ENCODE peak calls at places on chromosomes 1 and 21, in ten cellular contexts. T is HT-29; R is osteoblast; L is colonic mucosa; U is NCI-H1417 treated with DMSO at 0.1 percent for 48 hours; S is OCI-LY7; O is kidney tubule cell; X is stimulated activated CD4-positive, alpha-beta T cell treated with anti-CD3 and anti-CD28 coated beads, Interleukin-1b, Interleukin-23, amount 100 ng/mL, for 24 hours; M is activated T-cell treated with anti-CD3 and anti-CD28 coated beads, Interleukin-2, amount 50 U/mL, for 72 hours; P is Caki2. H is an unnamed sample.

GRCh38 chr1:235052067-235053008 is 76.3 kb downstream of the TOMM20 start:
- DNase-seq in P (no peak), R (peak; percentile 53), U (no peak), O (no peak), X (no peak), T (no peak), M (no peak), S (no peak), L (no peak), H (no peak)

GRCh38 chr1:111214086-111214801 is 13.3 kb upstream of the CHI3L2 start:
- DNase-seq in P (no peak), O (no peak), S (peak; percentile 83), T (no peak), R (no peak), X (no peak), U (no peak), L (no peak), M (no peak), H (no peak)

GRCh38 chr1:50095716-50096115 is 13.0 kb upstream of the ELAVL4 start:
- DNase-seq in X (no peak), P (no peak), S (no peak), L (no peak), R (no peak), T (no peak), M (no peak), U (no peak), O (no peak), H (no peak)

GRCh38 chr1:21852282-21853129 is 40.4 kb downstream of the LDLRAD2 start:
- DNase-seq in L (peak; percentile 24), P (no peak), T (no peak), M (no peak), U (no peak), O (no peak), R (no peak), X (no peak), S (peak; percentile 63), H (no peak)

GRCh38 chr1:109509176-109510134 is at the start of gene AMIGO1:
- DNase-seq in R (peak; percentile 98), U (no peak), L (peak; percentile 53), S (peak; percentile 60), P (no peak), M (peak; percentile 68), X (peak; percentile 40), O (peak; percentile 48), T (peak; percentile 31), H (no peak)

GRCh38 chr1:171881466-171881865 is 40.2 kb downstream of the DNM3 start:
- DNase-seq in U (no peak), T (peak; percentile 62), M (no peak), O (peak; percentile 59), X (no peak), R (no peak), P (peak; percentile 16), S (no peak), L (peak; percentile 47), H (no peak)

GRCh38 chr1:224730950-224731349 is 114.8 kb downstream of the CNIH3 start:
- DNase-seq in O (no peak), P (no peak), S (no peak), L (no peak), X (no peak), T (no peak), M (no peak), R (no peak), U (no peak), H (no peak)

GRCh38 chr1:215891673-215892072 is 324.6 kb downstream of the KCTD3 start:
- DNase-seq in T (no peak), R (no peak), M (no peak), S (no peak), X (no peak), O (no peak), L (no peak), U (no peak), P (no peak), H (no peak)

GRCh38 chr1:175221548-175222175 is 29.1 kb upstream of the KIAA0040 start:
- DNase-seq in S (no peak), X (no peak), R (no peak), L (peak; percentile 38), O (peak; percentile 92), M (no peak), P (peak; percentile 64), U (no peak), T (peak; percentile 19), H (no peak)

GRCh38 chr1:223189525-223189902 is 46.5 kb upstream of the TLR5 start:
- DNase-seq in M (no peak), P (no peak), R (no peak), T (no peak), L (no peak), U (no peak), O (no peak), S (no peak), X (no peak), H (no peak)

GRCh38 chr21:18204931-18205330 is 39.7 kb upstream of the CHODL start:
- DNase-seq in O (no peak), P (no peak), S (no peak), T (peak; percentile 14), U (no peak), L (no peak), X (no peak), M (no peak), R (no peak), H (no peak)

GRCh38 chr1:186442651-186443114 is 18.2 kb downstream of the PDC start:
- DNase-seq in M (no peak), R (no peak), U (no peak), O (no peak), X (no peak), P (peak; percentile 7), S (no peak), T (peak; percentile 33), L (no peak), H (no peak)

GRCh38 chr21:34147835-34148804 is 74.7 kb downstream of the MRPS6 start:
- DNase-seq in P (no peak), U (no peak), L (no peak), T (no peak), X (no peak), O (no peak), M (no peak), R (peak; percentile 69), S (no peak), H (no peak)

GRCh38 chr1:32501865-32502264 is 37.0 kb downstream of the ZBTB8B start:
- DNase-seq in P (no peak), O (no peak), M (no peak), U (no peak), X (no peak), S (no peak), T (no peak), L (no peak), R (no peak), H (no peak)

GRCh38 chr21:39087238-39087975 is 95.8 kb downstream of the PSMG1 start:
- DNase-seq in M (no peak), L (no peak), O (no peak), U (no peak), S (no peak), R (peak; percentile 71), T (no peak), P (no peak), X (no peak), H (no peak)

GRCh38 chr21:14687277-14687642 is 141.1 kb upstream of the SAMSN1 start:
- DNase-seq in S (peak; percentile 53), R (no peak), X (no peak), T (no peak), L (no peak), P (no peak), M (no peak), O (peak; percentile 20), U (no peak), H (no peak)

GRCh38 chr1:58934711-58935110 is 150.9 kb upstream of the JUN start:
- DNase-seq in L (no peak), S (no peak), R (no peak), X (no peak), O (no peak), P (no peak), T (no peak), M (no peak), U (no peak), H (no peak)

GRCh38 chr1:169741666-169742394 is 8.0 kb upstream of the SELE start:
- DNase-seq in S (no peak), L (no peak), R (no peak), M (no peak), O (peak; percentile 23), T (peak; percentile 19), X (no peak), P (no peak), U (no peak), H (no peak)

GRCh38 chr21:31634993-31635392 is 24.5 kb upstream of the SOD1 start:
- DNase-seq in P (no peak), S (no peak), L (no peak), M (no peak), R (no peak), T (no peak), U (no peak), O (no peak), X (no peak), H (no peak)

GRCh38 chr1:201461783-201462441 is 7.1 kb downstream of the PHLDA3 start:
- DNase-seq in S (no peak), L (peak; percentile 67), U (no peak), O (peak; percentile 96), T (peak; percentile 87), R (peak; percentile 98), X (no peak), P (peak; percentile 96), M (no peak), H (peak; percentile 56)

GRCh38 chr21:41684381-41685245 is 82.2 kb downstream of the RIPK4 start:
- DNase-seq in L (no peak), R (peak; percentile 90), S (no peak), X (no peak), P (peak; percentile 16), O (peak; percentile 60), M (no peak), T (peak; percentile 52), U (no peak), H (peak; percentile 24)

GRCh38 chr1:4805987-4806386 is 151.6 kb downstream of the AJAP1 start:
- DNase-seq in M (no peak), X (no peak), O (peak; percentile 58), L (no peak), U (no peak), P (no peak), T (no peak), S (no peak), R (no peak), H (no peak)

GRCh38 chr1:155172732-155173477 is at the start of gene KRTCAP2:
- DNase-seq in X (peak; percentile 84), O (peak; percentile 97), M (peak; percentile 95), L (peak; percentile 95), R (peak; percentile 100), U (peak; percentile 84), S (peak; percentile 98), T (peak; percentile 97), P (peak; percentile 89), H (peak; percentile 93)

GRCh38 chr1:25906644-25907300 is 553 bp upstream of the STMN1 start:
- DNase-seq in T (peak; percentile 26), M (peak; percentile 51), U (peak; percentile 78), X (no peak), L (peak; percentile 48), S (no peak), O (peak; percentile 29), R (no peak), P (no peak), H (no peak)

GRCh38 chr1:69777423-69777822 is 209.7 kb downstream of the LRRC7 start:
- DNase-seq in O (no peak), U (no peak), S (no peak), P (no peak), R (no peak), X (no peak), T (no peak), M (no peak), L (no peak), H (no peak)

GRCh38 chr1:54944610-54945392 is 35.6 kb upstream of the TMEM61 start:
- DNase-seq in T (peak; percentile 82), S (peak; percentile 75), P (peak; percentile 46), X (peak; percentile 19), U (peak; percentile 58), L (peak; percentile 75), R (peak; percentile 87), O (peak; percentile 83), M (peak; percentile 68), H (peak; percentile 70)

GRCh38 chr1:153612755-153613331 is at the start of gene S100A16:
- DNase-seq in T (peak; percentile 82), L (peak; percentile 96), S (no peak), M (no peak), P (peak; percentile 77), U (no peak), O (peak; percentile 92), X (no peak), R (peak; percentile 98), H (no peak)

GRCh38 chr1:184691719-184692324 is 62.8 kb downstream of the EDEM3 start:
- DNase-seq in O (peak; percentile 49), L (no peak), U (peak; percentile 3), M (no peak), P (peak; percentile 30), X (no peak), S (peak; percentile 24), R (no peak), T (peak; percentile 69), H (peak; percentile 24)

H was measured in HepG2.